ENCODE peak calls at places on chromosomes 6 and 20, in six cellular contexts. One of them, this sample, is unnamed.

GRCh38 chr6:42372699-42373098 is 79.0 kb downstream of the TRERF1 start:
- DNase-seq in lower leg skin: no peak
- DNase-seq in ovary: no peak
- DNase-seq in A549: no peak
- DNase-seq in body of pancreas: no peak
- DNase-seq in heart right ventricle: no peak
- DNase-seq in this sample: no peak

GRCh38 chr6:27091661-27092315 is 155.7 kb upstream of the PRSS16 start:
- DNase-seq in lower leg skin: no peak
- DNase-seq in body of pancreas: no peak
- DNase-seq in heart right ventricle: no peak
- DNase-seq in ovary: no peak
- DNase-seq in A549: peak
- DNase-seq in this sample: no peak

GRCh38 chr6:108745664-108746336 is 102.4 kb upstream of the ARMC2 start:
- DNase-seq in A549: no peak
- DNase-seq in heart right ventricle: no peak
- DNase-seq in body of pancreas: no peak
- DNase-seq in lower leg skin: no peak
- DNase-seq in ovary: no peak
- DNase-seq in this sample: no peak

GRCh38 chr20:23036371-23036770 is 1.3 kb downstream of the SSTR4 start:
- DNase-seq in A549: no peak
- DNase-seq in heart right ventricle: no peak
- DNase-seq in ovary: no peak
- DNase-seq in lower leg skin: no peak
- DNase-seq in body of pancreas: no peak
- DNase-seq in this sample: no peak

GRCh38 chr6:14738933-14739332 is 506.9 kb upstream of the JARID2 start:
- DNase-seq in A549: no peak
- DNase-seq in lower leg skin: no peak
- DNase-seq in ovary: no peak
- DNase-seq in heart right ventricle: no peak
- DNase-seq in body of pancreas: no peak
- DNase-seq in this sample: no peak

GRCh38 chr6:121516331-121516730 is 80.9 kb downstream of the GJA1 start:
- DNase-seq in ovary: no peak
- DNase-seq in lower leg skin: no peak
- DNase-seq in body of pancreas: no peak
- DNase-seq in A549: no peak
- DNase-seq in heart right ventricle: no peak
- DNase-seq in this sample: no peak

GRCh38 chr6:93036835-93037234 is 382.5 kb downstream of the EPHA7 start:
- DNase-seq in heart right ventricle: no peak
- DNase-seq in ovary: no peak
- DNase-seq in A549: peak
- DNase-seq in body of pancreas: no peak
- DNase-seq in lower leg skin: no peak
- DNase-seq in this sample: no peak

GRCh38 chr20:53208110-53208908 is 236.2 kb downstream of the TSHZ2 start:
- DNase-seq in lower leg skin: no peak
- DNase-seq in body of pancreas: no peak
- DNase-seq in ovary: no peak
- DNase-seq in heart right ventricle: no peak
- DNase-seq in A549: peak
- DNase-seq in this sample: no peak

GRCh38 chr20:35305682-35306556 is 13.7 kb upstream of the FAM83C start:
- DNase-seq in ovary: no peak
- DNase-seq in lower leg skin: peak
- DNase-seq in A549: peak
- DNase-seq in body of pancreas: no peak
- DNase-seq in heart right ventricle: no peak
- DNase-seq in this sample: no peak

GRCh38 chr20:62319346-62319909 is 16.6 kb downstream of the ADRM1 start:
- DNase-seq in body of pancreas: no peak
- DNase-seq in ovary: no peak
- DNase-seq in A549: no peak
- DNase-seq in lower leg skin: no peak
- DNase-seq in heart right ventricle: no peak
- DNase-seq in this sample: no peak

GRCh38 chr6:73242001-73242400 is 16.7 kb upstream of the KHDC1L start:
- DNase-seq in lower leg skin: no peak
- DNase-seq in A549: no peak
- DNase-seq in body of pancreas: no peak
- DNase-seq in ovary: no peak
- DNase-seq in heart right ventricle: no peak
- DNase-seq in this sample: no peak

GRCh38 chr6:135922746-135923145 is 71.2 kb downstream of the PDE7B start:
- DNase-seq in heart right ventricle: peak
- DNase-seq in A549: no peak
- DNase-seq in ovary: no peak
- DNase-seq in lower leg skin: no peak
- DNase-seq in body of pancreas: no peak
- DNase-seq in this sample: peak

GRCh38 chr6:4645713-4646356 is 130.4 kb upstream of the CDYL start:
- DNase-seq in ovary: no peak
- DNase-seq in A549: no peak
- DNase-seq in body of pancreas: no peak
- DNase-seq in heart right ventricle: no peak
- DNase-seq in lower leg skin: no peak
- DNase-seq in this sample: no peak

GRCh38 chr6:15513801-15514711 is 148.8 kb downstream of the DTNBP1 start:
- DNase-seq in lower leg skin: no peak
- DNase-seq in A549: no peak
- DNase-seq in body of pancreas: no peak
- DNase-seq in ovary: no peak
- DNase-seq in heart right ventricle: no peak
- DNase-seq in this sample: no peak

GRCh38 chr6:29790626-29791025 is 37.0 kb upstream of the HLA-G start:
- DNase-seq in A549: no peak
- DNase-seq in body of pancreas: peak
- DNase-seq in lower leg skin: no peak
- DNase-seq in ovary: no peak
- DNase-seq in heart right ventricle: no peak
- DNase-seq in this sample: no peak

GRCh38 chr6:63418741-63419140 is 99.0 kb upstream of the LGSN start:
- DNase-seq in ovary: no peak
- DNase-seq in body of pancreas: no peak
- DNase-seq in A549: no peak
- DNase-seq in lower leg skin: no peak
- DNase-seq in heart right ventricle: no peak
- DNase-seq in this sample: no peak

GRCh38 chr6:84449220-84449619 is 221.8 kb upstream of the CEP162 start:
- DNase-seq in lower leg skin: no peak
- DNase-seq in body of pancreas: no peak
- DNase-seq in ovary: no peak
- DNase-seq in A549: no peak
- DNase-seq in heart right ventricle: no peak
- DNase-seq in this sample: no peak

GRCh38 chr6:5271926-5272325 is 10.6 kb downstream of the FARS2 start:
- DNase-seq in A549: no peak
- DNase-seq in lower leg skin: no peak
- DNase-seq in body of pancreas: no peak
- DNase-seq in heart right ventricle: no peak
- DNase-seq in ovary: no peak
- DNase-seq in this sample: no peak

GRCh38 chr20:57583289-57584257 is 22.7 kb downstream of the PCK1 start:
- DNase-seq in A549: no peak
- DNase-seq in lower leg skin: no peak
- DNase-seq in body of pancreas: no peak
- DNase-seq in heart right ventricle: no peak
- DNase-seq in ovary: no peak
- DNase-seq in this sample: no peak

GRCh38 chr6:2132911-2133310 is 112.5 kb downstream of the GMDS start:
- DNase-seq in lower leg skin: no peak
- DNase-seq in body of pancreas: no peak
- DNase-seq in A549: no peak
- DNase-seq in ovary: no peak
- DNase-seq in heart right ventricle: no peak
- DNase-seq in this sample: no peak

GRCh38 chr20:5745416-5745968 is 4.7 kb upstream of the SHLD1 start:
- DNase-seq in ovary: no peak
- DNase-seq in A549: no peak
- DNase-seq in heart right ventricle: no peak
- DNase-seq in lower leg skin: no peak
- DNase-seq in body of pancreas: no peak
- DNase-seq in this sample: no peak

GRCh38 chr6:110951008-110951407 is 7.5 kb upstream of the GTF3C6 start:
- DNase-seq in ovary: no peak
- DNase-seq in heart right ventricle: no peak
- DNase-seq in body of pancreas: no peak
- DNase-seq in A549: no peak
- DNase-seq in lower leg skin: no peak
- DNase-seq in this sample: no peak

GRCh38 chr6:25465931-25466330 is 186.1 kb upstream of the SCGN start:
- DNase-seq in A549: no peak
- DNase-seq in heart right ventricle: no peak
- DNase-seq in ovary: no peak
- DNase-seq in lower leg skin: no peak
- DNase-seq in body of pancreas: no peak
- DNase-seq in this sample: no peak

GRCh38 chr6:15911753-15912504 is 217.0 kb upstream of the MYLIP start:
- DNase-seq in ovary: no peak
- DNase-seq in body of pancreas: no peak
- DNase-seq in heart right ventricle: no peak
- DNase-seq in A549: no peak
- DNase-seq in lower leg skin: no peak
- DNase-seq in this sample: no peak

GRCh38 chr20:61885759-61886715 is 179.6 kb downstream of the TAF4 start:
- DNase-seq in A549: no peak
- DNase-seq in ovary: no peak
- DNase-seq in lower leg skin: no peak
- DNase-seq in heart right ventricle: no peak
- DNase-seq in body of pancreas: no peak
- DNase-seq in this sample: no peak

GRCh38 chr6:110492584-110492983 is 16.2 kb upstream of the SLC22A16 start:
- DNase-seq in heart right ventricle: no peak
- DNase-seq in A549: no peak
- DNase-seq in lower leg skin: no peak
- DNase-seq in ovary: no peak
- DNase-seq in body of pancreas: no peak
- DNase-seq in this sample: no peak

GRCh38 chr20:36315545-36316351 is 9.6 kb downstream of the DLGAP4 start:
- DNase-seq in A549: no peak
- DNase-seq in lower leg skin: no peak
- DNase-seq in body of pancreas: no peak
- DNase-seq in ovary: no peak
- DNase-seq in heart right ventricle: no peak
- DNase-seq in this sample: no peak

GRCh38 chr6:30990422-30991086 is 7.0 kb downstream of the MUC21 start:
- DNase-seq in lower leg skin: no peak
- DNase-seq in heart right ventricle: no peak
- DNase-seq in A549: no peak
- DNase-seq in ovary: no peak
- DNase-seq in body of pancreas: no peak
- DNase-seq in this sample: no peak
- H3K4me3 ChIP-seq in lower leg skin: no peak
- H3K4me3 ChIP-seq in heart right ventricle: no peak
- H3K4me3 ChIP-seq in A549: no peak
- H3K4me3 ChIP-seq in ovary: no peak
- H3K4me3 ChIP-seq in body of pancreas: no peak
- H3K4me3 ChIP-seq in this sample: no peak

GRCh38 chr20:48921168-48921882 is at the start of gene ARFGEF2:
- DNase-seq in heart right ventricle: peak
- DNase-seq in body of pancreas: peak
- DNase-seq in ovary: peak
- DNase-seq in lower leg skin: peak
- DNase-seq in A549: peak
- DNase-seq in this sample: peak
- TF ChIP-seq CTCF in heart right ventricle: peak
- TF ChIP-seq CTCF in body of pancreas: no peak
- TF ChIP-seq CTCF in ovary: no peak
- TF ChIP-seq CTCF in lower leg skin: no peak
- TF ChIP-seq CTCF in A549: no peak
- TF ChIP-seq CTCF in this sample: peak

GRCh38 chr6:89952696-89953095 is 58.4 kb downstream of the GJA10 start:
- DNase-seq in A549: no peak
- DNase-seq in lower leg skin: no peak
- DNase-seq in heart right ventricle: no peak
- DNase-seq in body of pancreas: no peak
- DNase-seq in ovary: no peak
- DNase-seq in this sample: no peak

GRCh38 chr6:89954721-89955148 is 60.5 kb downstream of the GJA10 start:
- DNase-seq in heart right ventricle: no peak
- DNase-seq in body of pancreas: no peak
- DNase-seq in A549: no peak
- DNase-seq in lower leg skin: no peak
- DNase-seq in ovary: no peak
- DNase-seq in this sample: no peak

GRCh38 chr6:89952361-89952680 is 58.1 kb downstream of the GJA10 start:
- DNase-seq in A549: no peak
- DNase-seq in ovary: no peak
- DNase-seq in body of pancreas: no peak
- DNase-seq in lower leg skin: no peak
- DNase-seq in heart right ventricle: no peak
- DNase-seq in this sample: no peak

GRCh38 chr6:89955364-89955763 is 61.1 kb downstream of the GJA10 start:
- DNase-seq in ovary: no peak
- DNase-seq in A549: no peak
- DNase-seq in body of pancreas: no peak
- DNase-seq in heart right ventricle: no peak
- DNase-seq in lower leg skin: no peak
- DNase-seq in this sample: no peak

DNA sequence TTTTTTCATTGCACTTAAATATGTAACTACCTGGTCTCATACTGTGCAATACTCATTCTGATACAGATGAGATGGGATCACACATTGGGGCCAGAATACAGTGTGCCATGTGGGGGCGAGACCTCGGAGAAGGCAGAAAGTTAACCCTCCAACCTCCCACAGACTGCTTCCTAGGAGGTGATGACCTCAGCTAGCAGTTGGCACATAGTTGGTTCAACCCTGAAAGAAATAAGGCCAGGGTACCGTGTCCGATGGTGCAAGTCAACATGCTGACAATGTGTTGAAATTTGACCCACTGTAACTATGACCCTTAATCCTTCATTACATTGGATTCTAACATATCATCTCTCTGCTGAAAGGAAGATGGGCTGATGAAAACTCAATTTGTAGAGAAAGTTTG is 61.9 kb downstream of the GJA10 start:
- DNase-seq in heart right ventricle: no peak
- DNase-seq in A549: no peak
- DNase-seq in ovary: no peak
- DNase-seq in lower leg skin: no peak
- DNase-seq in body of pancreas: no peak
- DNase-seq in this sample: no peak
- H3K4me3 ChIP-seq in heart right ventricle: no peak
- H3K4me3 ChIP-seq in A549: no peak
- H3K4me3 ChIP-seq in ovary: no peak
- H3K4me3 ChIP-seq in lower leg skin: no peak
- H3K4me3 ChIP-seq in body of pancreas: no peak
- H3K4me3 ChIP-seq in this sample: no peak

DNA sequence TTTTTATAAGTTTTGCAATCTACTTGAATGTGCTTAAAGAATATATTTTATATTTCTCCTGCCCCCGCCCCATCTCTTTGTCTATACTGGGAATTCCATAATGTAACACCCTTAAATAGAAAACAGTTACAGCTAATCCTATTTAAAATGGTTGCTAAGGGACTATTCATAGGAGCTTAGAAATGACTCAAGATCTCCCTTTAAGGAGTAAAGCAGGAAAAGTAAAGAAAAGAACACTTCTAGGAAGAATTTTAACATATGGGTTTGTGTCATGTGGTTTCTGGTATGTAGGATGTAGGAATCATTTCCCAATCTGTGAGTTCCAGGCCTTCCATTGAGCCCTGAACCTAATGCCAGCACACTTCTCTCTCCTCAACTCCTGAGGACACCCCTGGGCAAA is 27.1 kb downstream of the RIMS1 start:
- DNase-seq in ovary: no peak
- DNase-seq in lower leg skin: no peak
- DNase-seq in body of pancreas: no peak
- DNase-seq in A549: no peak
- DNase-seq in heart right ventricle: no peak
- DNase-seq in this sample: no peak
- TF ChIP-seq CTCF in ovary: no peak
- TF ChIP-seq CTCF in lower leg skin: no peak
- TF ChIP-seq CTCF in body of pancreas: no peak
- TF ChIP-seq CTCF in A549: no peak
- TF ChIP-seq CTCF in heart right ventricle: no peak
- TF ChIP-seq CTCF in this sample: no peak

This sample was measured in uterus.